ENCODE peak calls at places on chromosomes 6 and 20, in eight cellular contexts. One of them, this sample, is unnamed.

GRCh38 chr20:23622839-23623343 is 14.9 kb downstream of the CST3 start:
- DNase-seq in A172: peak
- DNase-seq in HT-29: peak
- DNase-seq in stimulated activated CD4-positive, alpha-beta T cell treated with anti-CD3 and anti-CD28 coated beads, Interleukin-12 subunit alpha, Interleukin-12 subunit beta, amount 100 ng/mL, for 4 hours: no peak
- DNase-seq in activated naive CD8-positive, alpha-beta T cell treated with anti-CD3 and anti-CD28 coated beads, Interleukin-2, amount 50 U/mL, for 16 hours: no peak
- DNase-seq in EH: peak
- DNase-seq in fibroblast of villous mesenchyme: peak
- DNase-seq in CD8-positive, alpha-beta T cell: no peak
- DNase-seq in this sample: no peak

GRCh38 chr20:58523916-58524315 is 8.7 kb upstream of the APCDD1L start:
- DNase-seq in A172: peak
- DNase-seq in HT-29: no peak
- DNase-seq in stimulated activated CD4-positive, alpha-beta T cell treated with anti-CD3 and anti-CD28 coated beads, Interleukin-12 subunit alpha, Interleukin-12 subunit beta, amount 100 ng/mL, for 4 hours: no peak
- DNase-seq in activated naive CD8-positive, alpha-beta T cell treated with anti-CD3 and anti-CD28 coated beads, Interleukin-2, amount 50 U/mL, for 16 hours: no peak
- DNase-seq in EH: peak
- DNase-seq in fibroblast of villous mesenchyme: peak
- DNase-seq in CD8-positive, alpha-beta T cell: no peak
- DNase-seq in this sample: no peak

GRCh38 chr6:147577466-147577865 is 69.0 kb downstream of the SAMD5 start:
- DNase-seq in A172: no peak
- DNase-seq in HT-29: no peak
- DNase-seq in stimulated activated CD4-positive, alpha-beta T cell treated with anti-CD3 and anti-CD28 coated beads, Interleukin-12 subunit alpha, Interleukin-12 subunit beta, amount 100 ng/mL, for 4 hours: no peak
- DNase-seq in activated naive CD8-positive, alpha-beta T cell treated with anti-CD3 and anti-CD28 coated beads, Interleukin-2, amount 50 U/mL, for 16 hours: no peak
- DNase-seq in EH: no peak
- DNase-seq in fibroblast of villous mesenchyme: no peak
- DNase-seq in CD8-positive, alpha-beta T cell: no peak
- DNase-seq in this sample: no peak

GRCh38 chr6:55528624-55529023 is 50.4 kb downstream of the HMGCLL1 start:
- DNase-seq in A172: peak
- DNase-seq in HT-29: peak
- DNase-seq in stimulated activated CD4-positive, alpha-beta T cell treated with anti-CD3 and anti-CD28 coated beads, Interleukin-12 subunit alpha, Interleukin-12 subunit beta, amount 100 ng/mL, for 4 hours: no peak
- DNase-seq in activated naive CD8-positive, alpha-beta T cell treated with anti-CD3 and anti-CD28 coated beads, Interleukin-2, amount 50 U/mL, for 16 hours: no peak
- DNase-seq in EH: peak
- DNase-seq in fibroblast of villous mesenchyme: peak
- DNase-seq in CD8-positive, alpha-beta T cell: no peak
- DNase-seq in this sample: no peak

GRCh38 chr20:46246527-46246926 is 61.8 kb downstream of the CDH22 start:
- DNase-seq in A172: no peak
- DNase-seq in HT-29: no peak
- DNase-seq in stimulated activated CD4-positive, alpha-beta T cell treated with anti-CD3 and anti-CD28 coated beads, Interleukin-12 subunit alpha, Interleukin-12 subunit beta, amount 100 ng/mL, for 4 hours: no peak
- DNase-seq in activated naive CD8-positive, alpha-beta T cell treated with anti-CD3 and anti-CD28 coated beads, Interleukin-2, amount 50 U/mL, for 16 hours: no peak
- DNase-seq in EH: no peak
- DNase-seq in fibroblast of villous mesenchyme: no peak
- DNase-seq in CD8-positive, alpha-beta T cell: no peak
- DNase-seq in this sample: no peak

GRCh38 chr6:25311251-25311910 is 32.2 kb downstream of the CARMIL1 start:
- DNase-seq in A172: peak
- DNase-seq in HT-29: peak
- DNase-seq in stimulated activated CD4-positive, alpha-beta T cell treated with anti-CD3 and anti-CD28 coated beads, Interleukin-12 subunit alpha, Interleukin-12 subunit beta, amount 100 ng/mL, for 4 hours: no peak
- DNase-seq in activated naive CD8-positive, alpha-beta T cell treated with anti-CD3 and anti-CD28 coated beads, Interleukin-2, amount 50 U/mL, for 16 hours: no peak
- DNase-seq in EH: peak
- DNase-seq in fibroblast of villous mesenchyme: peak
- DNase-seq in CD8-positive, alpha-beta T cell: no peak
- DNase-seq in this sample: no peak

GRCh38 chr6:157760589-157761330 is 62.3 kb upstream of the SNX9 start:
- DNase-seq in A172: peak
- DNase-seq in HT-29: peak
- DNase-seq in stimulated activated CD4-positive, alpha-beta T cell treated with anti-CD3 and anti-CD28 coated beads, Interleukin-12 subunit alpha, Interleukin-12 subunit beta, amount 100 ng/mL, for 4 hours: no peak
- DNase-seq in activated naive CD8-positive, alpha-beta T cell treated with anti-CD3 and anti-CD28 coated beads, Interleukin-2, amount 50 U/mL, for 16 hours: no peak
- DNase-seq in EH: peak
- DNase-seq in fibroblast of villous mesenchyme: peak
- DNase-seq in CD8-positive, alpha-beta T cell: peak
- DNase-seq in this sample: no peak

GRCh38 chr20:19756756-19757486 is 1.1 kb upstream of the RIN2 start:
- DNase-seq in A172: no peak
- DNase-seq in HT-29: peak
- DNase-seq in stimulated activated CD4-positive, alpha-beta T cell treated with anti-CD3 and anti-CD28 coated beads, Interleukin-12 subunit alpha, Interleukin-12 subunit beta, amount 100 ng/mL, for 4 hours: no peak
- DNase-seq in activated naive CD8-positive, alpha-beta T cell treated with anti-CD3 and anti-CD28 coated beads, Interleukin-2, amount 50 U/mL, for 16 hours: no peak
- DNase-seq in EH: no peak
- DNase-seq in fibroblast of villous mesenchyme: peak
- DNase-seq in CD8-positive, alpha-beta T cell: no peak
- DNase-seq in this sample: no peak

GRCh38 chr6:43444036-43444435 is 11.3 kb downstream of the DLK2 start:
- DNase-seq in A172: no peak
- DNase-seq in HT-29: no peak
- DNase-seq in stimulated activated CD4-positive, alpha-beta T cell treated with anti-CD3 and anti-CD28 coated beads, Interleukin-12 subunit alpha, Interleukin-12 subunit beta, amount 100 ng/mL, for 4 hours: no peak
- DNase-seq in activated naive CD8-positive, alpha-beta T cell treated with anti-CD3 and anti-CD28 coated beads, Interleukin-2, amount 50 U/mL, for 16 hours: no peak
- DNase-seq in EH: no peak
- DNase-seq in fibroblast of villous mesenchyme: peak
- DNase-seq in CD8-positive, alpha-beta T cell: no peak
- DNase-seq in this sample: no peak

GRCh38 chr6:20953019-20953418 is 418.8 kb downstream of the CDKAL1 start:
- DNase-seq in A172: peak
- DNase-seq in HT-29: no peak
- DNase-seq in stimulated activated CD4-positive, alpha-beta T cell treated with anti-CD3 and anti-CD28 coated beads, Interleukin-12 subunit alpha, Interleukin-12 subunit beta, amount 100 ng/mL, for 4 hours: no peak
- DNase-seq in activated naive CD8-positive, alpha-beta T cell treated with anti-CD3 and anti-CD28 coated beads, Interleukin-2, amount 50 U/mL, for 16 hours: no peak
- DNase-seq in EH: no peak
- DNase-seq in fibroblast of villous mesenchyme: no peak
- DNase-seq in CD8-positive, alpha-beta T cell: no peak
- DNase-seq in this sample: no peak

GRCh38 chr6:142444388-142444787 is 142.6 kb downstream of the ADGRG6 start:
- DNase-seq in A172: no peak
- DNase-seq in HT-29: no peak
- DNase-seq in stimulated activated CD4-positive, alpha-beta T cell treated with anti-CD3 and anti-CD28 coated beads, Interleukin-12 subunit alpha, Interleukin-12 subunit beta, amount 100 ng/mL, for 4 hours: no peak
- DNase-seq in activated naive CD8-positive, alpha-beta T cell treated with anti-CD3 and anti-CD28 coated beads, Interleukin-2, amount 50 U/mL, for 16 hours: no peak
- DNase-seq in EH: peak
- DNase-seq in fibroblast of villous mesenchyme: peak
- DNase-seq in CD8-positive, alpha-beta T cell: no peak
- DNase-seq in this sample: no peak

GRCh38 chr6:3337521-3338350 is 79.0 kb downstream of the PSMG4 start:
- DNase-seq in A172: peak
- DNase-seq in HT-29: peak
- DNase-seq in stimulated activated CD4-positive, alpha-beta T cell treated with anti-CD3 and anti-CD28 coated beads, Interleukin-12 subunit alpha, Interleukin-12 subunit beta, amount 100 ng/mL, for 4 hours: no peak
- DNase-seq in activated naive CD8-positive, alpha-beta T cell treated with anti-CD3 and anti-CD28 coated beads, Interleukin-2, amount 50 U/mL, for 16 hours: no peak
- DNase-seq in EH: peak
- DNase-seq in fibroblast of villous mesenchyme: peak
- DNase-seq in CD8-positive, alpha-beta T cell: no peak
- DNase-seq in this sample: no peak

GRCh38 chr6:157514659-157515496 is 133.9 kb downstream of the ZDHHC14 start:
- DNase-seq in A172: peak
- DNase-seq in HT-29: peak
- DNase-seq in stimulated activated CD4-positive, alpha-beta T cell treated with anti-CD3 and anti-CD28 coated beads, Interleukin-12 subunit alpha, Interleukin-12 subunit beta, amount 100 ng/mL, for 4 hours: no peak
- DNase-seq in activated naive CD8-positive, alpha-beta T cell treated with anti-CD3 and anti-CD28 coated beads, Interleukin-2, amount 50 U/mL, for 16 hours: no peak
- DNase-seq in EH: peak
- DNase-seq in fibroblast of villous mesenchyme: peak
- DNase-seq in CD8-positive, alpha-beta T cell: no peak
- DNase-seq in this sample: no peak

GRCh38 chr6:169719117-169719516 is 5.2 kb downstream of the PHF10 start:
- DNase-seq in A172: no peak
- DNase-seq in HT-29: no peak
- DNase-seq in stimulated activated CD4-positive, alpha-beta T cell treated with anti-CD3 and anti-CD28 coated beads, Interleukin-12 subunit alpha, Interleukin-12 subunit beta, amount 100 ng/mL, for 4 hours: no peak
- DNase-seq in activated naive CD8-positive, alpha-beta T cell treated with anti-CD3 and anti-CD28 coated beads, Interleukin-2, amount 50 U/mL, for 16 hours: no peak
- DNase-seq in EH: no peak
- DNase-seq in fibroblast of villous mesenchyme: no peak
- DNase-seq in CD8-positive, alpha-beta T cell: no peak
- DNase-seq in this sample: no peak

GRCh38 chr20:61649105-61649878 is 397.2 kb downstream of the CDH4 start:
- DNase-seq in A172: no peak
- DNase-seq in HT-29: no peak
- DNase-seq in stimulated activated CD4-positive, alpha-beta T cell treated with anti-CD3 and anti-CD28 coated beads, Interleukin-12 subunit alpha, Interleukin-12 subunit beta, amount 100 ng/mL, for 4 hours: no peak
- DNase-seq in activated naive CD8-positive, alpha-beta T cell treated with anti-CD3 and anti-CD28 coated beads, Interleukin-2, amount 50 U/mL, for 16 hours: no peak
- DNase-seq in EH: no peak
- DNase-seq in fibroblast of villous mesenchyme: no peak
- DNase-seq in CD8-positive, alpha-beta T cell: no peak
- DNase-seq in this sample: no peak

GRCh38 chr6:4460595-4461475 is 315.4 kb upstream of the CDYL start:
- DNase-seq in A172: no peak
- DNase-seq in HT-29: no peak
- DNase-seq in stimulated activated CD4-positive, alpha-beta T cell treated with anti-CD3 and anti-CD28 coated beads, Interleukin-12 subunit alpha, Interleukin-12 subunit beta, amount 100 ng/mL, for 4 hours: no peak
- DNase-seq in activated naive CD8-positive, alpha-beta T cell treated with anti-CD3 and anti-CD28 coated beads, Interleukin-2, amount 50 U/mL, for 16 hours: no peak
- DNase-seq in EH: peak
- DNase-seq in fibroblast of villous mesenchyme: peak
- DNase-seq in CD8-positive, alpha-beta T cell: no peak
- DNase-seq in this sample: no peak